ENCODE peak calls at places on chromosomes 4 and X, in four cellular contexts. F is kidney, X is left colon, L is mucosa of gallbladder. Z is an unnamed sample.

GRCh38 chr4:41963105-41963504 is 18.5 kb upstream of the DCAF4L1 start:
- DNase-seq in F (no peak), X (no peak), L (no peak), Z (no peak)

GRCh38 chr4:912548-913279 is 19.4 kb downstream of the GAK start:
- DNase-seq in F (peak), X (peak), L (no peak), Z (peak)

GRCh38 chrX:134528936-134529335 is 69.0 kb downstream of the HPRT1 start:
- DNase-seq in F (no peak), X (no peak), L (no peak), Z (no peak)

GRCh38 chrX:70026112-70026850 is 23.5 kb downstream of the AWAT2 start:
- DNase-seq in F (no peak), X (no peak), L (no peak), Z (peak)

GRCh38 chr4:67106846-67107467 is 438.3 kb downstream of the CENPC start:
- DNase-seq in F (no peak), X (no peak), L (no peak), Z (no peak)

GRCh38 chr4:2487632-2488031 is 18.7 kb downstream of the RNF4 start:
- DNase-seq in F (peak), X (no peak), L (no peak), Z (no peak)

GRCh38 chr4:156974264-156974663 is 2.7 kb upstream of the PDGFC start:
- DNase-seq in F (no peak), X (no peak), L (no peak), Z (no peak)

GRCh38 chr4:159206427-159206871 is 103.6 kb downstream of the RAPGEF2 start:
- DNase-seq in F (no peak), X (no peak), L (no peak), Z (peak)

GRCh38 chrX:27890611-27891010 is 82.8 kb downstream of the MAGEB10 start:
- DNase-seq in F (no peak), X (no peak), L (no peak), Z (peak)